ENCODE peak calls at places on chromosomes 12 and 14, in nine cellular contexts. T, R, Y, L, U, N, S, D and P are unnamed samples.
A peak's percentile ranks its signal among the peaks of the same experiment; 100 is the strongest.

GRCh38 chr14:69093551-69094421 is 59.1 kb downstream of the DCAF5 start:
- DNase-seq in T (peak; percentile 13), R (no peak), Y (no peak), L (peak; percentile 37), U (no peak), N (no peak), S (no peak), D (no peak), P (no peak)

GRCh38 chr14:76772300-76773187 is 11.3 kb downstream of the VASH1 start:
- DNase-seq in T (peak; percentile 52), R (no peak), Y (no peak), L (peak; percentile 68), U (no peak), N (no peak), S (peak; percentile 60), D (no peak), P (no peak)

GRCh38 chr14:34251662-34252061 is 210.4 kb downstream of the SPTSSA start:
- DNase-seq in T (no peak), R (no peak), Y (no peak), L (no peak), U (no peak), N (no peak), S (no peak), D (no peak), P (no peak)

GRCh38 chr14:99972748-99973466 is 92.3 kb upstream of the EVL start:
- DNase-seq in T (no peak), R (no peak), Y (peak; percentile 25), L (peak; percentile 27), U (no peak), N (no peak), S (no peak), D (no peak), P (no peak)

GRCh38 chr12:2374092-2374740 is 321.4 kb downstream of the CACNA1C start:
- DNase-seq in T (no peak), R (no peak), Y (no peak), L (no peak), U (no peak), N (no peak), S (no peak), D (no peak), P (no peak)

GRCh38 chr12:112164326-112164660 is 38.9 kb downstream of the TRAFD1 start:
- DNase-seq in T (no peak), R (no peak), Y (no peak), L (no peak), U (no peak), N (no peak), S (no peak), D (no peak), P (no peak)

GRCh38 chr14:100776681-100777365 is 49.1 kb upstream of the MEG3 start:
- DNase-seq in T (no peak), R (no peak), Y (no peak), L (no peak), U (no peak), N (no peak), S (no peak), D (no peak), P (no peak)

GRCh38 chr14:105420141-105420975 is 731 bp downstream of the MTA1 start:
- DNase-seq in T (peak; percentile 27), R (no peak), Y (no peak), L (no peak), U (no peak), N (no peak), S (no peak), D (peak; percentile 19), P (no peak)

GRCh38 chr12:53603804-53604203 is 22.4 kb downstream of the ATF7 start:
- DNase-seq in T (no peak), R (no peak), Y (peak; percentile 43), L (no peak), U (no peak), N (no peak), S (no peak), D (no peak), P (no peak)

GRCh38 chr14:72790887-72791566 is 102.9 kb downstream of the DPF3 start:
- DNase-seq in T (no peak), R (no peak), Y (no peak), L (no peak), U (no peak), N (no peak), S (no peak), D (no peak), P (no peak)